ENCODE peak calls at places on chromosome 1, in nine cellular contexts. Y is MCF 10A, A is nephron progenitor cell, D is HCT116, Q is suprapubic skin, U is RWPE1, F is fibroblast of pulmonary artery, X is heart left ventricle, M is astrocyte. N is an unnamed sample.

GRCh38 chr1:31802190-31803150 is 13.4 kb downstream of the SPOCD1 start:
- DNase-seq in F (no peak), D (no peak), A (no peak), Q (no peak), M (no peak), Y (no peak), U (no peak), X (no peak), N (no peak)

GRCh38 chr1:35264861-35265260 is 3.6 kb upstream of the ZMYM4 start:
- DNase-seq in D (no peak), Y (no peak), U (no peak), A (no peak), Q (no peak), X (no peak), M (peak; percentile 54), F (peak; percentile 59), N (no peak)

GRCh38 chr1:240618946-240619345 is 7.0 kb upstream of the GREM2 start:
- DNase-seq in Y (no peak), A (no peak), M (peak; percentile 51), F (no peak), X (no peak), U (no peak), D (no peak), Q (no peak), N (no peak)

GRCh38 chr1:34610063-34610462 is 144.8 kb upstream of the GJB5 start:
- DNase-seq in F (no peak), M (no peak), X (no peak), Y (no peak), U (no peak), Q (no peak), D (no peak), A (no peak), N (no peak)

GRCh38 chr1:241994171-241994570 is 4.7 kb downstream of the MAP1LC3C start:
- DNase-seq in M (no peak), Q (no peak), U (no peak), Y (no peak), X (no peak), A (no peak), D (no peak), F (no peak), N (no peak)

GRCh38 chr1:45969866-45970265 is 162.6 kb downstream of the PIK3R3 start:
- DNase-seq in Y (no peak), U (no peak), F (no peak), D (no peak), M (no peak), X (no peak), Q (no peak), A (no peak), N (no peak)

GRCh38 chr1:155254714-155255242 is 505 bp downstream of the ENTREP3 start:
- DNase-seq in F (no peak), U (no peak), A (peak; percentile 25), M (no peak), D (no peak), Y (peak; percentile 29), X (no peak), Q (no peak), N (no peak)

GRCh38 chr1:202085682-202086373 is 36.9 kb upstream of the GPR37L1 start:
- DNase-seq in A (no peak), D (no peak), X (no peak), F (peak; percentile 21), U (no peak), Q (no peak), M (no peak), Y (no peak), N (no peak)

GRCh38 chr1:206685256-206685748 is 597 bp downstream of the MAPKAPK2 start:
- DNase-seq in U (peak; percentile 64), D (no peak), F (no peak), Q (no peak), M (no peak), X (no peak), Y (peak; percentile 44), A (peak; percentile 57), N (peak; percentile 65)

GRCh38 chr1:208227366-208227765 is 16.8 kb downstream of the PLXNA2 start:
- DNase-seq in D (no peak), X (no peak), A (no peak), F (peak; percentile 82), Q (no peak), U (no peak), M (no peak), Y (no peak), N (no peak)

GRCh38 chr1:173202430-173203145 is 4.5 kb downstream of the TNFSF4 start:
- DNase-seq in Q (no peak), D (peak; percentile 56), M (peak; percentile 98), U (peak; percentile 50), F (peak; percentile 93), X (no peak), A (peak; percentile 8), Y (peak; percentile 83), N (no peak)

GRCh38 chr1:230317823-230318819 is 108.0 kb downstream of the PGBD5 start:
- DNase-seq in U (peak; percentile 21), Y (peak; percentile 73), X (no peak), D (no peak), Q (no peak), F (peak; percentile 31), M (no peak), A (no peak), N (no peak)

GRCh38 chr1:200445213-200445612 is 35.4 kb upstream of the ZNF281 start:
- DNase-seq in A (no peak), M (peak; percentile 46), F (no peak), U (peak; percentile 67), Y (peak; percentile 67), Q (no peak), X (no peak), D (no peak), N (no peak)

GRCh38 chr1:29239142-29239541 is 2.8 kb downstream of the PTPRU start:
- DNase-seq in Y (peak; percentile 91), U (peak; percentile 63), A (peak; percentile 32), X (no peak), F (no peak), D (no peak), Q (no peak), M (no peak), N (peak; percentile 80)

GRCh38 chr1:165265196-165265838 is 91.2 kb downstream of the LMX1A start:
- DNase-seq in F (no peak), Q (no peak), X (no peak), Y (no peak), D (no peak), U (no peak), M (no peak), A (no peak), N (no peak)

GRCh38 chr1:51247499-51247898 is 11.4 kb downstream of the RNF11 start:
- DNase-seq in U (no peak), Q (no peak), F (no peak), M (no peak), Y (no peak), A (no peak), X (no peak), D (no peak), N (no peak)

GRCh38 chr1:191504999-191505398 is 653.3 kb upstream of the RGS18 start:
- DNase-seq in Q (no peak), F (no peak), Y (no peak), A (no peak), M (no peak), X (no peak), U (no peak), D (no peak), N (no peak)

GRCh38 chr1:157878059-157878458 is 36.5 kb upstream of the CD5L start:
- DNase-seq in Y (peak; percentile 74), D (peak; percentile 46), F (peak; percentile 52), A (no peak), X (no peak), M (peak; percentile 16), U (peak; percentile 33), Q (no peak), N (no peak)
- TF ChIP-seq CTCF in Y (peak; percentile 57), D (peak; percentile 59), F (peak; percentile 38), A (peak; percentile 20), X (peak; percentile 54), M (peak; percentile 23), U (peak; percentile 25), Q (no peak), N (peak; percentile 30)

DNA sequence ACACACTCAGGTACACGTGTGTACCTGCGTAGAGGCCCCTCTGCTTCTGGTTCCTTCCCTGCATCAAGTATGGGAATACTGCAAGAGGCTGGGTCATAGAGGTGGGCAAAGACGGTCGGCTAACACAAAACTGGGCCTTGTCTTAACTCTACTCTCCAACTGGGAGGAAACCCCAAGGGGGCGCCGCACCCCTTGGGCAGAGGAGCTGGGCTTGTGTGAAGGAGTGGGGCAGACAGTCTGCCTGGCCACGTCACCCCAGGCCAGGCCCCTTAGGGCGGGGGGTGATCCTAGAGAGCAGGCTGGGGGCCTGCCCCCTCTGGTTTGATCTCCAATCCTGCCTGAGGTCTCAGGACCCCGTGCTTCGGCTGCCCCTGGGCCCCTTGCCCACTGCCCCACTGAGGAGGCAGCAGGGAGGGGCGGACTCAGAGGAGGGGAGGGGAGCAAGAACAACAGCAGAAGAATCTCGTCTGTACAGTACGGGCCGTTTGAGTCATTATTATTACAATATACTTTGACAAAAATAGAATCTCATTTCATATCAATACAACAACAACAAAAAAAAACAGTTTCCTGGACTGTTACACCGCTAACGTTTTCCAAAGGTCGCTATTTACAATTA is 34.7 kb downstream of the MEF2D start:
- DNase-seq in M (no peak), Q (no peak), F (no peak), A (no peak), D (no peak), Y (peak; percentile 57), U (no peak), X (no peak), N (no peak)
- TF ChIP-seq CTCF in M (no peak), Q (no peak), F (peak; percentile 14), A (no peak), D (peak; percentile 34), Y (peak; percentile 31), U (no peak), X (no peak), N (no peak)

GRCh38 chr1:41615316-41615715 is 130.8 kb upstream of the EDN2 start:
- DNase-seq in M (no peak), Y (no peak), A (no peak), X (no peak), D (no peak), F (no peak), Q (no peak), U (no peak), N (no peak)
- TF ChIP-seq CTCF in M (no peak), Y (no peak), A (no peak), X (no peak), D (no peak), F (no peak), Q (no peak), U (no peak), N (no peak)

DNA sequence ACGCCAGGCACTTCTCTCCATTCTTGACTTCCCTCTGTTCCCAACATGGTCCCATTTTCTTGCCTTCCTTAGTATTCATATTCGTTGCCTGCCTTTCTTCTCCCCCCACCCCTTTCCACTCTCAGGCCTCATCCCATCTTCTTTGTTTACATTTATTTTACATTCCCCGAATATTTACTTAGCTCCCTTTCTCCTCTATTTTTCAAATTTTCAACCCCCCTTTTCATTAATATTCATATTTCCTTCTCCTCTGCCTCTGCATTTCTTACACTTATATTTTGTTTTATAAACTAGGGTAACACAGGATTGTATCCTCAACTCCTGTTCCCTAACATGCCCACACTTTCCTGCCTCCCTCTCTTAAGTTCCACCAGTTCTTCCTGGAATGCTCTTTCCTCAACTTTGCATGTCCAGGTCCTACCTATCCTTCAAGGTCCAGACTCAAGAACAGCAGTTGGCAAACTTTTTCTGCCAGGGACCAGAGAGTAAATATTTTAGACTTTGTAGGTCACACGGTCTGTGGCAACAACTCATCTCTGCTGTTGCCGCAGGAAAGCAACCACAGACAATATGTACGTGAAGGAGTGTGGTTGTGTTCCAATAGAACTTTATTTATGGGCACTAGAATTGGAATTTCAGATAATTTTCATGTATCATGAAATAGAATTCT is 29.8 kb upstream of the A3GALT2 start:
- DNase-seq in M (no peak), X (no peak), Y (no peak), D (no peak), F (no peak), A (no peak), Q (no peak), U (no peak), N (no peak)
- TF ChIP-seq CTCF in M (no peak), X (no peak), Y (no peak), D (no peak), F (no peak), A (no peak), Q (no peak), U (no peak), N (no peak)